ENCODE peak calls at places on chromosome 21, in eight cellular contexts. N, E, G, X, Q, L, C and D are unnamed samples.

GRCh38 chr21:16330340-16331319 is 600.8 kb downstream of the USP25 start:
- DNase-seq in Q (no peak), L (peak), N (no peak), C (peak), X (no peak), E (no peak), G (peak), D (no peak)

GRCh38 chr21:45996311-45997204 is 15.0 kb downstream of the COL6A1 start:
- DNase-seq in Q (no peak), G (no peak), X (peak), L (no peak), N (no peak), C (no peak), E (no peak), D (peak)

GRCh38 chr21:45470087-45470515 is 65.1 kb downstream of the COL18A1 start:
- DNase-seq in X (no peak), N (no peak), C (no peak), L (no peak), G (peak), Q (no peak), E (no peak), D (no peak)

GRCh38 chr21:42806489-42807140 is 72.7 kb downstream of the WDR4 start:
- DNase-seq in C (no peak), X (no peak), N (no peak), E (peak), L (no peak), G (no peak), Q (no peak), D (no peak)

GRCh38 chr21:18840239-18840638 is 436.7 kb upstream of the TMPRSS15 start:
- DNase-seq in C (no peak), X (no peak), L (no peak), N (no peak), G (peak), Q (no peak), E (peak), D (no peak)

GRCh38 chr21:37149411-37149810 is 76.4 kb downstream of the TTC3 start:
- DNase-seq in C (no peak), E (no peak), L (no peak), X (no peak), Q (no peak), G (peak), N (no peak), D (no peak)

GRCh38 chr21:21213297-21213696 is 215.1 kb downstream of the NCAM2 start:
- DNase-seq in C (no peak), E (no peak), G (no peak), Q (no peak), X (no peak), N (no peak), L (no peak), D (no peak)

GRCh38 chr21:45517249-45518065 is 24.8 kb downstream of the SLC19A1 start:
- DNase-seq in L (no peak), X (peak), E (no peak), N (no peak), Q (peak), C (peak), G (no peak), D (peak)

GRCh38 chr21:29712818-29713217 is 227.0 kb downstream of the GRIK1 start:
- DNase-seq in X (no peak), Q (no peak), E (no peak), C (no peak), G (no peak), L (no peak), N (no peak), D (no peak)

GRCh38 chr21:38027901-38028300 is 111.6 kb upstream of the KCNJ6 start:
- DNase-seq in Q (no peak), N (no peak), G (no peak), X (no peak), C (no peak), E (no peak), L (peak), D (no peak)

GRCh38 chr21:17451364-17451869 is 61.4 kb upstream of the CXADR start:
- DNase-seq in L (no peak), Q (no peak), E (no peak), N (peak), G (peak), X (no peak), C (no peak), D (no peak)

GRCh38 chr21:31310750-31311149 is 33.3 kb downstream of the TIAM1 start:
- DNase-seq in C (no peak), L (no peak), Q (no peak), X (no peak), N (no peak), E (no peak), G (no peak), D (no peak)

GRCh38 chr21:44911384-44912157 is 9.1 kb downstream of the ITGB2 start:
- DNase-seq in L (no peak), C (no peak), E (no peak), Q (peak), X (peak), N (peak), G (no peak), D (peak)

GRCh38 chr21:46475296-46475695 is 16.6 kb downstream of the DIP2A start:
- DNase-seq in Q (no peak), E (no peak), L (no peak), G (no peak), N (no peak), X (no peak), C (no peak), D (no peak)

GRCh38 chr21:36654341-36654740 is 44.6 kb upstream of the SIM2 start:
- DNase-seq in N (no peak), L (no peak), G (no peak), E (no peak), C (no peak), X (no peak), Q (no peak), D (no peak)

GRCh38 chr21:16535100-16535418 is 805.3 kb downstream of the USP25 start:
- DNase-seq in E (no peak), N (peak), X (peak), Q (peak), L (peak), G (peak), C (no peak), D (no peak)

GRCh38 chr21:25536752-25537151 is 70.5 kb downstream of the MRPL39 start:
- DNase-seq in N (no peak), X (no peak), L (no peak), C (no peak), Q (no peak), G (no peak), E (no peak), D (no peak)

GRCh38 chr21:41227357-41228005 is 59.5 kb downstream of the BACE2 start:
- DNase-seq in G (no peak), N (no peak), E (no peak), C (no peak), Q (no peak), X (no peak), L (no peak), D (no peak)

GRCh38 chr21:46126321-46127238 is 28.7 kb downstream of the COL6A2 start:
- DNase-seq in L (no peak), Q (peak), E (peak), N (peak), G (no peak), C (no peak), X (peak), D (peak)

GRCh38 chr21:37358392-37358791 is 8.2 kb upstream of the DYRK1A start:
- DNase-seq in L (no peak), X (no peak), N (no peak), Q (no peak), E (no peak), C (no peak), G (no peak), D (no peak)

GRCh38 chr21:36910581-36911307 is 55.7 kb downstream of the HLCS start:
- DNase-seq in G (peak), N (no peak), X (no peak), C (no peak), Q (no peak), L (no peak), E (no peak), D (no peak)

GRCh38 chr21:46122758-46123683 is 25.1 kb downstream of the COL6A2 start:
- DNase-seq in X (peak), L (no peak), G (no peak), Q (peak), E (no peak), N (peak), C (no peak), D (no peak)

GRCh38 chr21:41233913-41234312 is 66.0 kb downstream of the BACE2 start:
- DNase-seq in N (no peak), L (no peak), C (no peak), E (no peak), X (no peak), G (no peak), Q (no peak), D (no peak)

GRCh38 chr21:45465611-45466329 is 60.8 kb downstream of the COL18A1 start:
- DNase-seq in C (no peak), E (no peak), X (no peak), L (no peak), G (no peak), Q (peak), N (no peak), D (peak)

GRCh38 chr21:16644690-16645089 is 868.2 kb upstream of the CXADR start:
- DNase-seq in X (no peak), G (no peak), N (no peak), E (no peak), L (no peak), Q (no peak), C (no peak), D (no peak)

GRCh38 chr21:18760247-18760646 is 356.7 kb upstream of the TMPRSS15 start:
- DNase-seq in X (no peak), E (no peak), Q (no peak), C (no peak), N (no peak), L (no peak), G (no peak), D (no peak)

GRCh38 chr21:42521384-42521783 is 7.7 kb downstream of the SLC37A1 start:
- DNase-seq in L (no peak), Q (no peak), C (no peak), G (no peak), E (no peak), X (no peak), N (no peak), D (no peak)

GRCh38 chr21:46334351-46335140 is 10.6 kb downstream of the PCNT start:
- DNase-seq in N (no peak), X (no peak), E (no peak), C (no peak), G (no peak), Q (no peak), L (no peak), D (no peak)

GRCh38 chr21:32611471-32611997 is 643 bp downstream of the CFAP298 start:
- DNase-seq in X (peak), E (no peak), Q (peak), C (no peak), N (no peak), L (no peak), G (peak), D (no peak)

GRCh38 chr21:42983102-42983501 is 8.7 kb downstream of the PKNOX1 start:
- DNase-seq in C (no peak), N (no peak), E (no peak), G (peak), Q (no peak), L (no peak), X (no peak), D (no peak)

GRCh38 chr21:31198575-31198974 is 145.5 kb downstream of the TIAM1 start:
- DNase-seq in L (no peak), G (peak), E (no peak), Q (no peak), N (no peak), C (peak), X (no peak), D (no peak)

GRCh38 chr21:46551636-46552241 is 53.1 kb downstream of the S100B start:
- DNase-seq in N (no peak), E (peak), L (no peak), Q (peak), G (no peak), X (peak), C (no peak), D (peak)

GRCh38 chr21:25911730-25912401 is 177.1 kb downstream of the GABPA start:
- DNase-seq in C (no peak), Q (no peak), G (no peak), E (no peak), X (no peak), L (no peak), N (no peak), D (no peak)

GRCh38 chr21:44762221-44763049 is 39.2 kb downstream of the UBE2G2 start:
- DNase-seq in L (no peak), G (no peak), Q (no peak), N (no peak), E (no peak), C (no peak), X (no peak), D (no peak)

GRCh38 chr21:31347435-31348032 is 3.5 kb upstream of the TIAM1 start:
- DNase-seq in G (peak), N (no peak), C (no peak), L (no peak), Q (no peak), E (no peak), X (no peak), D (no peak)

GRCh38 chr21:37266515-37267221 is 466 bp downstream of the VPS26C start:
- DNase-seq in N (no peak), Q (peak), L (no peak), E (no peak), X (peak), C (no peak), G (peak), D (peak)

GRCh38 chr21:46065993-46066842 is 31.7 kb upstream of the COL6A2 start:
- DNase-seq in X (peak), G (no peak), L (no peak), C (no peak), Q (no peak), E (peak), N (no peak), D (no peak)

GRCh38 chr21:9774347-9774746 is 747.0 kb upstream of the TPTE start:
- DNase-seq in L (no peak), E (no peak), N (no peak), Q (no peak), X (no peak), G (no peak), C (no peak), D (no peak)
- TF ChIP-seq CTCF in L (no peak), E (no peak), N (no peak), Q (no peak), X (no peak), G (no peak), C (no peak), D (no peak)

GRCh38 chr21:22575165-22575584 is 1577.0 kb downstream of the NCAM2 start:
- DNase-seq in E (peak), N (no peak), L (no peak), G (no peak), C (no peak), Q (no peak), X (no peak), D (no peak)
- TF ChIP-seq CTCF in E (peak), N (no peak), L (no peak), G (peak), C (no peak), Q (peak), X (peak), D (no peak)

DNA sequence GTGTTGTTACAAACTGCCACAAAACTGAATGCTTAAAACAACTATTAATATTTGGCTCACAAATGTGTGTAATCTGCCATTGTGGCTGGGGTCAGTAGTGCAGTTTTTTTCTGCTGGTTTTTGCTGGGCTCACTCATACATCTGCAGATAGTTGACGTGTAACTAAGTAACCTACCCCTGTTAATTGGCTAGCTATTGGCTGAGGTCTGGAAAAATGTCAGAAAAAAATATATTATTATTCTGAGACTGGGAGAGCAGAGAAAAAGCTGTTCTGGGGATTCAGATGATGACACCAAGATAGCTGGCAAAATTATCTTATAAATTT is 616.0 kb upstream of the ADAMTS5 start:
- DNase-seq in G (no peak), E (no peak), Q (no peak), L (no peak), C (no peak), N (no peak), X (no peak), D (no peak)
- TF ChIP-seq CTCF in G (no peak), E (no peak), Q (no peak), L (no peak), C (no peak), N (no peak), X (no peak), D (no peak)

GRCh38 chr21:35053356-35054096 is 4.4 kb upstream of the RUNX1 start:
- DNase-seq in X (no peak), E (no peak), G (no peak), L (no peak), Q (no peak), C (no peak), N (no peak), D (no peak)
- TF ChIP-seq CTCF in X (no peak), E (no peak), G (no peak), L (peak), Q (no peak), C (no peak), N (no peak), D (no peak)